ENCODE peak calls at places on chromosomes 3 and 15, in nine cellular contexts. E is Right ventricle myocardium superior; D is T-helper 1 cell; F is AG10803; G is naive thymus-derived CD4-positive, alpha-beta T cell; C is stomach; P is stimulated activated effector memory CD8-positive, alpha-beta T cell treated with anti-CD3 and anti-CD28 coated beads, Interleukin-12 subunit alpha, Interleukin-12 subunit beta, amount 100 ng/mL, for 72 hours; N is HFFc6; O is mammary epithelial cell. Y is an unnamed sample.

GRCh38 chr15:56732135-56732880 is 1.0 kb downstream of the ZNF280D start:
- DNase-seq in E (no peak), D (no peak), F (peak), G (no peak), C (no peak), P (no peak), N (peak), O (peak), Y (peak)

GRCh38 chr3:20173844-20174410 is 12.1 kb downstream of the SGO1 start:
- DNase-seq in E (no peak), D (no peak), F (no peak), G (no peak), C (no peak), P (no peak), N (no peak), O (no peak), Y (no peak)

GRCh38 chr15:90259524-90259923 is 5.9 kb upstream of the NGRN start:
- DNase-seq in E (no peak), D (no peak), F (no peak), G (no peak), C (no peak), P (no peak), N (no peak), O (peak), Y (no peak)

GRCh38 chr15:57224664-57225063 is 151.6 kb upstream of the CGNL1 start:
- DNase-seq in E (no peak), D (no peak), F (peak), G (no peak), C (no peak), P (no peak), N (peak), O (peak), Y (no peak)

GRCh38 chr3:79937567-79937966 is 169.8 kb upstream of the ROBO1 start:
- DNase-seq in E (no peak), D (no peak), F (no peak), G (no peak), C (no peak), P (no peak), N (no peak), O (peak), Y (no peak)

GRCh38 chr3:31166249-31166885 is 271.9 kb upstream of the GADL1 start:
- DNase-seq in E (no peak), D (no peak), F (peak), G (no peak), C (peak), P (no peak), N (peak), O (peak), Y (peak)

GRCh38 chr3:175211481-175211880 is 352.3 kb downstream of the NAALADL2 start:
- DNase-seq in E (no peak), D (no peak), F (no peak), G (no peak), C (no peak), P (no peak), N (no peak), O (no peak), Y (no peak)

GRCh38 chr15:68816795-68817303 is 3.8 kb downstream of the ANP32A start:
- DNase-seq in E (no peak), D (no peak), F (no peak), G (no peak), C (no peak), P (no peak), N (no peak), O (no peak), Y (no peak)

GRCh38 chr3:41653575-41654239 is 308.2 kb downstream of the ULK4 start:
- DNase-seq in E (no peak), D (no peak), F (no peak), G (no peak), C (no peak), P (no peak), N (no peak), O (no peak), Y (peak)

GRCh38 chr3:58521917-58522680 is 14.9 kb downstream of the ACOX2 start:
- DNase-seq in E (no peak), D (no peak), F (no peak), G (no peak), C (no peak), P (no peak), N (no peak), O (no peak), Y (no peak)

GRCh38 chr3:34277110-34277509 is 478.7 kb downstream of the PDCD6IP start:
- DNase-seq in E (no peak), D (no peak), F (no peak), G (no peak), C (no peak), P (no peak), N (no peak), O (no peak), Y (no peak)

GRCh38 chr3:187679638-187680396 is 9.6 kb upstream of the SST start:
- DNase-seq in E (peak), D (peak), F (peak), G (peak), C (peak), P (peak), N (peak), O (peak), Y (peak)

GRCh38 chr3:133937756-133938601 is 42.3 kb upstream of the RAB6B start:
- DNase-seq in E (peak), D (no peak), F (peak), G (no peak), C (peak), P (no peak), N (peak), O (no peak), Y (no peak)

GRCh38 chr3:61899700-61900462 is 338.5 kb downstream of the PTPRG start:
- DNase-seq in E (no peak), D (no peak), F (no peak), G (no peak), C (no peak), P (no peak), N (no peak), O (no peak), Y (no peak)

GRCh38 chr3:25907081-25907480 is 117.2 kb downstream of the OXSM start:
- DNase-seq in E (no peak), D (no peak), F (no peak), G (no peak), C (no peak), P (no peak), N (no peak), O (no peak), Y (no peak)

GRCh38 chr3:176214758-176215157 is 982.5 kb downstream of the TBL1XR1 start:
- DNase-seq in E (no peak), D (no peak), F (no peak), G (no peak), C (no peak), P (no peak), N (no peak), O (no peak), Y (no peak)

GRCh38 chr3:12884104-12884742 is 42.9 kb upstream of the RPL32 start:
- DNase-seq in E (peak), D (no peak), F (peak), G (no peak), C (no peak), P (no peak), N (peak), O (no peak), Y (no peak)

GRCh38 chr3:166324401-166324800 is 487.2 kb upstream of the BCHE start:
- DNase-seq in E (no peak), D (no peak), F (no peak), G (no peak), C (no peak), P (no peak), N (no peak), O (no peak), Y (no peak)

GRCh38 chr3:156359337-156359736 is 195.6 kb downstream of the SSR3 start:
- DNase-seq in E (no peak), D (no peak), F (no peak), G (no peak), C (no peak), P (no peak), N (no peak), O (no peak), Y (no peak)

GRCh38 chr3:11495948-11496557 is 147.7 kb downstream of the VGLL4 start:
- DNase-seq in E (no peak), D (no peak), F (no peak), G (no peak), C (peak), P (no peak), N (no peak), O (no peak), Y (no peak)

GRCh38 chr3:95167748-95168147 is 1104.9 kb downstream of the NSUN3 start:
- DNase-seq in E (no peak), D (no peak), F (no peak), G (no peak), C (no peak), P (no peak), N (no peak), O (no peak), Y (no peak)

GRCh38 chr15:47744496-47744895 is 27.2 kb downstream of the SEMA6D start:
- DNase-seq in E (no peak), D (no peak), F (no peak), G (no peak), C (no peak), P (no peak), N (no peak), O (no peak), Y (no peak)

GRCh38 chr3:133887951-133888703 is 7.6 kb downstream of the RAB6B start:
- DNase-seq in E (no peak), D (no peak), F (no peak), G (no peak), C (peak), P (no peak), N (no peak), O (no peak), Y (no peak)

Y was measured in smooth muscle cell of the brain vasculature.